ENCODE peak calls at places on chromosomes 7 and 10, in six cellular contexts. One of them, this sample, is unnamed.

GRCh38 chr10:56905051-56905450 is 544.0 kb upstream of the ZWINT start:
- DNase-seq in mucosa of descending colon: no peak
- DNase-seq in WERI-Rb-1: no peak
- DNase-seq in HFF-Myc: no peak
- DNase-seq in fibroblast of lung: no peak
- DNase-seq in hepatocyte: no peak
- DNase-seq in this sample: no peak

GRCh38 chr10:4459531-4459930 is 366.5 kb upstream of the AKR1E2 start:
- DNase-seq in mucosa of descending colon: no peak
- DNase-seq in WERI-Rb-1: no peak
- DNase-seq in HFF-Myc: no peak
- DNase-seq in fibroblast of lung: peak
- DNase-seq in hepatocyte: peak
- DNase-seq in this sample: peak

GRCh38 chr7:134022512-134022911 is 104.6 kb upstream of the LRGUK start:
- DNase-seq in mucosa of descending colon: no peak
- DNase-seq in WERI-Rb-1: no peak
- DNase-seq in HFF-Myc: no peak
- DNase-seq in fibroblast of lung: no peak
- DNase-seq in hepatocyte: no peak
- DNase-seq in this sample: no peak

GRCh38 chr7:40133561-40134427 is 628 bp downstream of the MPLKIP start:
- DNase-seq in mucosa of descending colon: no peak
- DNase-seq in WERI-Rb-1: no peak
- DNase-seq in HFF-Myc: no peak
- DNase-seq in fibroblast of lung: peak
- DNase-seq in hepatocyte: peak
- DNase-seq in this sample: peak

GRCh38 chr7:3301831-3302618 is 973 bp downstream of the SDK1 start:
- DNase-seq in mucosa of descending colon: no peak
- DNase-seq in WERI-Rb-1: no peak
- DNase-seq in HFF-Myc: no peak
- DNase-seq in fibroblast of lung: peak
- DNase-seq in hepatocyte: peak
- DNase-seq in this sample: peak

GRCh38 chr7:151083071-151083823 is at the start of gene TMUB1:
- DNase-seq in mucosa of descending colon: peak
- DNase-seq in WERI-Rb-1: peak
- DNase-seq in HFF-Myc: no peak
- DNase-seq in fibroblast of lung: no peak
- DNase-seq in hepatocyte: peak
- DNase-seq in this sample: no peak

GRCh38 chr10:129962092-129962494 is 2.0 kb downstream of the EBF3 start:
- DNase-seq in mucosa of descending colon: no peak
- DNase-seq in WERI-Rb-1: no peak
- DNase-seq in HFF-Myc: no peak
- DNase-seq in fibroblast of lung: no peak
- DNase-seq in hepatocyte: no peak
- DNase-seq in this sample: peak

GRCh38 chr10:28530751-28531150 is 2.2 kb upstream of the WAC start:
- DNase-seq in mucosa of descending colon: no peak
- DNase-seq in WERI-Rb-1: no peak
- DNase-seq in HFF-Myc: no peak
- DNase-seq in fibroblast of lung: no peak
- DNase-seq in hepatocyte: no peak
- DNase-seq in this sample: no peak

DNA sequence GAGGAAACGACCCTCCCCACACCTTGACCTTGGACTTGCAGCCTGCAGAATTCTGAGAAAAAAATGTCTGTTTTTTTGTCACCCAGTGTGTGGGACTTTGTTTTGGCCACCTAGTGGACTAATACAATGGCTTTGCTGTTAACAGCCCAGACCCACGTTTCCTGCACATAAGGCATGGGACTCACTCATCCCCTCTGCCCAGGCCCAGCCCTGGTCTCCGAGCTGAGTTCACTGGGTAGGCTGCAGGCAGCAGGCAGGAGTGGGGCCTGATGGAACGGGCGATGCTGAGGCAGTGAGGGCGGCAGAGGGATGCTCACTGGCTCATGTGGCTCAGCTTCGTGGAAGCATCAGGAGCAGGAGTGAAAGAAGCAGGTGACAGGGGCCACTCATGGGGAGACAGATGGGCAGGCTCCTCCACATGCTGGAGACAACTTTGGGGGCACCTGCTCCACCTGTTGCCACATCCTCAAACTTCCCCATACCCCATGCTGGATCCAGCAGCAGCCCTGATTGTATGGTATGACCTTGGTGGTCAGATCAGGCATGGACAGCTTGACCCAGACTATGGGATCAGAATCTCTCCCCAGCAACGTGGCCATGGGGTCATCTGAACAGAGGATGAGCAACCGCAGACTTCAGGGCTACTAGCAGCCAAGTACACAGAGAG is 65.8 kb upstream of the ANTXRL start:
- DNase-seq in mucosa of descending colon: peak
- DNase-seq in WERI-Rb-1: no peak
- DNase-seq in HFF-Myc: no peak
- DNase-seq in fibroblast of lung: no peak
- DNase-seq in hepatocyte: no peak
- DNase-seq in this sample: no peak
- TF ChIP-seq CTCF in mucosa of descending colon: no peak
- TF ChIP-seq CTCF in WERI-Rb-1: peak
- TF ChIP-seq CTCF in HFF-Myc: no peak
- TF ChIP-seq CTCF in fibroblast of lung: no peak
- TF ChIP-seq CTCF in hepatocyte: no peak
- TF ChIP-seq CTCF in this sample: no peak

GRCh38 chr10:18142151-18142550 is 1.9 kb downstream of the CACNB2 start:
- DNase-seq in mucosa of descending colon: no peak
- DNase-seq in WERI-Rb-1: no peak
- DNase-seq in HFF-Myc: no peak
- DNase-seq in fibroblast of lung: no peak
- DNase-seq in hepatocyte: no peak
- DNase-seq in this sample: no peak
- H3K4me3 ChIP-seq in mucosa of descending colon: no peak
- H3K4me3 ChIP-seq in WERI-Rb-1: no peak
- H3K4me3 ChIP-seq in HFF-Myc: no peak
- H3K4me3 ChIP-seq in fibroblast of lung: no peak
- H3K4me3 ChIP-seq in hepatocyte: no peak
- H3K4me3 ChIP-seq in this sample: no peak

DNA sequence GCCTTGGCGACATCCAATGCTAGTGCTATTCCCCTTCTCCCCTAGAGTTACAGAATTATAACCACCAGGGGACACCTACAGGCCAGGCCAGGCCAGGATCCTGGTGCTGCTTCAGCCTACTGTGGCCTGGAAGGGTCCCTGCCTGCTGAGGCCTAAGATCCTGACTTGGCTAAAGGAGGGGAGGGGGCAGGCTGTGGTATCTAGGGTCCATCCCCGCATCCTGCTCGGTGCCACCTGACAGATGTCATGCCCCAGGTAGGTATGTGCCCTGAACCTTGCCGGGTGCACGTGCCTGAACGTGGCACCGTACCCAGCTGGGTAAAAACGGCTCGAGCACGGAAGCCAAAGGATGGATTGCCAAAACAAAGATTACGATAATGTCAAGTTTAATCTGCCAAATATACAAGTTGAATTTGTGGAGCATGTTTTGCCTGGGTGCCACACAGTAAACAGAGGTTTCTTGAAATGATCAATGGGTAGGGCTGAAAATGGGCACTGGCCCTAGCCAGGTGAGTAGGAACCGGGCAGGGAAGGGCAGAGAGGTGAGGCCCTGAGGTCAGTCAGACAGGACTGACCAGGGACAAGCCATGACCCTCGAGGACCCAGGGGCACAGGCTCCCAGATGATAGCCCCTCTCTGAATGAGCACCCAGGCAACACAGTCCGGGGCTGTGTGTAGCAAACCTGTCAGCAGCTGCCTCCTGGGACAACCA is 12.6 kb downstream of the PDAP1 start:
- DNase-seq in mucosa of descending colon: no peak
- DNase-seq in WERI-Rb-1: no peak
- DNase-seq in HFF-Myc: no peak
- DNase-seq in fibroblast of lung: no peak
- DNase-seq in hepatocyte: no peak
- DNase-seq in this sample: no peak
- TF ChIP-seq CTCF in mucosa of descending colon: no peak
- TF ChIP-seq CTCF in WERI-Rb-1: no peak
- TF ChIP-seq CTCF in HFF-Myc: no peak
- TF ChIP-seq CTCF in fibroblast of lung: no peak
- TF ChIP-seq CTCF in hepatocyte: no peak
- TF ChIP-seq CTCF in this sample: peak

GRCh38 chr7:116582164-116582732 is 57.4 kb downstream of the CAV1 start:
- DNase-seq in mucosa of descending colon: no peak
- DNase-seq in WERI-Rb-1: no peak
- DNase-seq in HFF-Myc: no peak
- DNase-seq in fibroblast of lung: peak
- DNase-seq in hepatocyte: no peak
- DNase-seq in this sample: peak
- H3K4me3 ChIP-seq in mucosa of descending colon: no peak
- H3K4me3 ChIP-seq in WERI-Rb-1: no peak
- H3K4me3 ChIP-seq in HFF-Myc: no peak
- H3K4me3 ChIP-seq in fibroblast of lung: no peak
- H3K4me3 ChIP-seq in hepatocyte: no peak
- H3K4me3 ChIP-seq in this sample: no peak

GRCh38 chr7:148286150-148286549 is 304.4 kb upstream of the C7orf33 start:
- DNase-seq in mucosa of descending colon: no peak
- DNase-seq in WERI-Rb-1: peak
- DNase-seq in HFF-Myc: no peak
- DNase-seq in fibroblast of lung: no peak
- DNase-seq in hepatocyte: peak
- DNase-seq in this sample: no peak
- TF ChIP-seq CTCF in mucosa of descending colon: no peak
- TF ChIP-seq CTCF in WERI-Rb-1: peak
- TF ChIP-seq CTCF in HFF-Myc: no peak
- TF ChIP-seq CTCF in fibroblast of lung: no peak
- TF ChIP-seq CTCF in hepatocyte: peak
- TF ChIP-seq CTCF in this sample: peak

DNA sequence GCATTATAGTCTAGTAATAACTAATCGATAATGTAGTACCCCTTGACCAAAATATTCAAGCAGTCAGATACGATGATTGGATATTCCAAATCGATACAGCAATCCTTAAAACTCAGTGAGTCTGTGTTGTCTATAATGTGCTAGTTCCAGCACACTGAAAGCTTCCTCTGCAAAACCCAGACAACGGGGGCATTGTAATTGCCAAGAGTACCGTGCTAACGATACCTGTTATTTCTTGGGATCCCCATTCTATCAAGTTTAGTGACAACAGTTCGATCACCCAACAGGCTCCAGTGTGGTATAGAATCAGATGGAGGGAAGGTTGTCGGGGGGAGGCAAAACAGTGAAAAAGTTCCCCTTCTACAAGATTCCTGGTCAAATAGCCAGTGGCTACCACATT is 865 bp downstream of the ZNF438 start:
- DNase-seq in mucosa of descending colon: no peak
- DNase-seq in WERI-Rb-1: no peak
- DNase-seq in HFF-Myc: no peak
- DNase-seq in fibroblast of lung: no peak
- DNase-seq in hepatocyte: no peak
- DNase-seq in this sample: no peak
- H3K4me3 ChIP-seq in mucosa of descending colon: no peak
- H3K4me3 ChIP-seq in WERI-Rb-1: peak
- H3K4me3 ChIP-seq in HFF-Myc: peak
- H3K4me3 ChIP-seq in fibroblast of lung: peak
- H3K4me3 ChIP-seq in hepatocyte: peak
- H3K4me3 ChIP-seq in this sample: peak